ENCODE peak calls at places on chromosomes 13 and 19, in five cellular contexts. P, N, U, V and S are unnamed samples.

GRCh38 chr19:43507880-43508279 is 3.3 kb upstream of the PHLDB3 start:
- DNase-seq in U (no peak), V (no peak), P (no peak), N (no peak), S (no peak)

GRCh38 chr19:41407271-41407670 is 9.7 kb downstream of the BCKDHA start:
- DNase-seq in V (no peak), U (peak; percentile 78), N (no peak), P (no peak), S (no peak)

GRCh38 chr13:44573071-44573470 is 3.1 kb downstream of the TSC22D1 start:
- DNase-seq in P (no peak), U (no peak), V (no peak), N (no peak), S (no peak)

GRCh38 chr13:95115525-95115924 is 185.7 kb downstream of the ABCC4 start:
- DNase-seq in V (no peak), P (no peak), N (no peak), U (no peak), S (peak; percentile 84)

GRCh38 chr19:12784871-12785430 is 6.3 kb upstream of the JUNB start:
- DNase-seq in U (peak; percentile 49), V (peak; percentile 34), P (no peak), N (no peak), S (no peak)

GRCh38 chr19:18014197-18014596 is 6.2 kb downstream of the ARRDC2 start:
- DNase-seq in N (no peak), P (no peak), U (no peak), V (no peak), S (no peak)

GRCh38 chr19:8487137-8487851 is 15.1 kb downstream of the PRAM1 start:
- DNase-seq in U (peak; percentile 100), P (no peak), V (no peak), N (peak; percentile 83), S (no peak)

GRCh38 chr13:73268306-73268705 is 209.5 kb downstream of the KLF5 start:
- DNase-seq in V (peak; percentile 82), N (no peak), U (no peak), P (no peak), S (peak; percentile 94)

GRCh38 chr13:30339721-30340366 is 32.5 kb upstream of the KATNAL1 start:
- DNase-seq in P (no peak), V (no peak), U (no peak), N (no peak), S (no peak)

GRCh38 chr13:41812237-41812636 is 148.7 kb downstream of the VWA8 start:
- DNase-seq in V (no peak), P (no peak), N (no peak), U (no peak), S (no peak)

GRCh38 chr13:23695711-23696512 is 125.7 kb downstream of the TNFRSF19 start:
- DNase-seq in P (no peak), U (peak; percentile 61), V (no peak), N (peak; percentile 73), S (no peak)

GRCh38 chr13:95546919-95547318 is 5.6 kb upstream of the CLDN10 start:
- DNase-seq in U (no peak), N (no peak), P (no peak), V (no peak), S (no peak)

GRCh38 chr13:113393572-113394503 is 29.9 kb upstream of the GRTP1 start:
- DNase-seq in U (peak; percentile 78), P (no peak), N (peak; percentile 92), V (peak; percentile 62), S (peak; percentile 72)

GRCh38 chr19:39941615-39942507 is 7.4 kb upstream of the FCGBP start:
- DNase-seq in U (peak; percentile 84), P (no peak), N (no peak), V (peak; percentile 43), S (peak; percentile 11)

GRCh38 chr13:97540696-97541095 is 106.7 kb downstream of the RAP2A start:
- DNase-seq in V (peak; percentile 20), U (no peak), P (no peak), N (no peak), S (no peak)

GRCh38 chr19:48629599-48630288 is 7.4 kb downstream of the DBP start:
- DNase-seq in N (peak; percentile 75), U (no peak), P (no peak), V (no peak), S (no peak)

GRCh38 chr19:18543814-18544475 is 572 bp upstream of the FKBP8 start:
- DNase-seq in V (peak; percentile 77), N (peak; percentile 72), P (no peak), U (peak; percentile 95), S (peak; percentile 85)

GRCh38 chr13:114074671-114075315 is 57.6 kb downstream of the RASA3 start:
- DNase-seq in N (peak; percentile 47), U (no peak), P (no peak), V (no peak), S (no peak)

GRCh38 chr13:113969311-113969972 is 4.4 kb downstream of the C13orf46 start:
- DNase-seq in U (no peak), V (no peak), P (no peak), N (peak; percentile 57), S (no peak)

GRCh38 chr19:2242092-2242537 is 5.5 kb downstream of the SF3A2 start:
- DNase-seq in P (no peak), U (no peak), N (no peak), V (no peak), S (no peak)

GRCh38 chr19:18507727-18508440 is 14.0 kb downstream of the ELL start:
- DNase-seq in N (no peak), P (no peak), U (no peak), V (no peak), S (no peak)

GRCh38 chr13:41546372-41547252 is 89.3 kb downstream of the RGCC start:
- DNase-seq in N (no peak), P (no peak), U (no peak), V (peak; percentile 74), S (peak; percentile 46)

GRCh38 chr13:47038196-47038595 is 141.3 kb upstream of the HTR2A start:
- DNase-seq in P (no peak), V (peak; percentile 13), U (no peak), N (no peak), S (no peak)

GRCh38 chr19:35901055-35901644 is 810 bp upstream of the NFKBID start:
- DNase-seq in U (no peak), N (no peak), V (peak; percentile 46), P (peak; percentile 45), S (no peak)

GRCh38 chr13:93248627-93249047 is 22.0 kb downstream of the GPC6 start:
- DNase-seq in U (no peak), P (no peak), N (peak; percentile 81), V (no peak), S (peak; percentile 53)

DNA sequence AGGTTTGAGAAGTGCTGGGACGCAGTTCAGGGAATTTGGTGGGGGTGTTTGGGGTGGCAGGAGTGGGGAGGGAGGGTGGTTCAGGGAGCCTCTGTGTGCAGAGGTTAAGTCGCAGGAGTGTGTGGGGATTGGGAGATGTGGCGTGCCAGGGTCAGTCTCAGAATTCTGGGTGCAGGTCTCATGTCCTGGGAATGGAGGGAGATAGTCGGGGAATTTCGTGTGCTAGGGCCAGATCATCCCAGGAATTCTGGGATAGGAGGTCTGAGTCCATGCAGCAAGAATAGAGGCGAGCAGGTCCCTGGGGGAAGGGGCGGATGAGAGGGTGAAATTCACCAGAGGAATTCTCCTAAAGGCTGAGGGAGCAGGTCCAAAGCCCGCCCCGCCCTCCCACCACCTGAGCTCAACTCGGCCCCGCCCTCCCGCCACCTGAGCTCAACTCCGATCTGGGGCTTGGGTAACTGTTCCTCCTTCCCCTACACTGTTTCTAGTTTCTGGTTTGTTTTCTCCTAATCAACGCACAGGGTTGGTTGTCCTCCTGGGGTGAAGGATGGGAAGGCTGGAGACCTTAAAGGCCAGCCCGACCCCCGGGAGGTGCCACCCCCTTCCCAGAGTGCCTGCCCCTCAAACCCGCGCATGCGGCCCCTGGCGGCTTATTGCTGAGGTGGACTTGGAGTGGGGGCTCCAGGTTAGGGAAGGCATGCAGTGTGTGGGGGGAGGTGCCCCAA is 15.2 kb downstream of the KCNC3 start:
- DNase-seq in P (no peak), U (no peak), V (no peak), N (no peak), S (no peak)
- TF ChIP-seq CTCF in P (no peak), U (no peak), V (no peak), N (no peak), S (no peak)

DNA sequence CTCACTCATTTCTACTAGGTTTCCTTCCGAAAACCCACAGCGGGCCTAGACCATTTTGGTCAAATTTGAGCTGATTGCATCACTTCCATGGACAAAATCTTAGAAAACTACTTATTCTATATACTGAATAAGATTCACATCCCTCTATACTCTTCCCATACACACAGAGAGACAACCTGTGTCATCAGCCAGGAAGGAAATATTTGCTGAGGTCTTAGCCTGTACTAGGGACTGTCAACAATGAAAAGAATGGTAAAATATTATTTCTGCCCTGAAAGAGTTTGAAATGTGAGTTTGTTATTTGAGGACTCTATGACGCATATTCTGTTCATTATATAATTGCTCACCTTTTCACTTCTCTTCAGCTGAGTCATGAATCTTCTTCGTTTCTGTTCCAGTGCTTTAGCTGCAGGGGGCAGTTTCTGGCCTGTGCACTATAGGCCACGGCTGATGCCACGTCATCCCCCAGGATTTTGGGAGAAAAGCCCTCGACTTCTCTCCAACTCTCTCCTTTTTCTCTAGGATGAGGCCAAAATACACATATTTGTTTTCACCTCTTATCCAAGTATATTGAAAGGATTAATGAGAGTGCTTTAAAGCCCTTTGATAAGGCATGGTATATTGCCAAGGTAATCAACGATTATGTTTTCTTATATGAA is 47.7 kb downstream of the GSX1 start:
- DNase-seq in N (no peak), V (no peak), U (no peak), P (no peak), S (peak; percentile 63)
- TF ChIP-seq CTCF in N (no peak), V (no peak), U (no peak), P (no peak), S (no peak)

DNA sequence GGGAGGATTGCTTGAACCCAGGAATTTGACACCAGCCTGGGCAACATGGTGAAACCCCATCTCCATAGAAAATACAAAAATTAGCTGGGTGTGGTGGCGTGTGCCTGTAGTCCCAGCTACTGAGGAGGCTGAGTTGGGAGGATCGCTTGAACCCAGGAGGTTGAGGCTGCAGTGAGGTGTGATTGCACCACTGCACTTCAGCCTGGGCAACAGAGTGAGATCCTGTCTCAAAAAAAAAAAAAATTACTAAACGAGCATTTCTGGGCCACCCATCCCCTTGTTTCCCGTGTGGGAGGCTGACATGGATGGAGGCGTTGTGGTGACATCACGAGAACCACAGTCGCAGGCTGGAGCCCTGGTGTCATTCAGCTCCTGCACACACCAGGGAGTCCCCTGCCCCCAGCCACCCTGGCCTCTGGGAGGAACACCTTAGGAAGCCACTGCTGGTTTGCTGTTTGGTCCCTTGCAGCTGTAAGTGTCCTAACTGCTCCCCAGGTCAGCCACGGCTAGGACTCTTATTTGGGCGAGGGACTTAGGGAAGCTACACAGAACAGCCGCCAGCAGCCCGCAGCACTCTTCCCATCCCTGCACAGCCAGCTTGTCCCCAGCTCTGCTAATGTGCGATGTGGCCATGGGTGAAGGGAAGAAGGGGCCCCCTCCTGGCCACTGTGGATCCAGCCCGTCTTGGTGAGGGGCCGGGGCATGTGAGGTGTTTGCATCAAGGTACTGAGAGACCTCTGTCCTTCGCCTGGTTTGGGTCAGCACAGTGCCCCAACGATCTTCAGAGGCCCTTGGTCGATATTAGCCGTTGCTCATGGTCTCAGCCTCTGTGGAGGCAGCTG is 12.7 kb downstream of the NKPD1 start:
- DNase-seq in P (no peak), V (no peak), N (no peak), U (no peak), S (no peak)
- TF ChIP-seq CTCF in P (no peak), V (no peak), N (no peak), U (no peak), S (no peak)

DNA sequence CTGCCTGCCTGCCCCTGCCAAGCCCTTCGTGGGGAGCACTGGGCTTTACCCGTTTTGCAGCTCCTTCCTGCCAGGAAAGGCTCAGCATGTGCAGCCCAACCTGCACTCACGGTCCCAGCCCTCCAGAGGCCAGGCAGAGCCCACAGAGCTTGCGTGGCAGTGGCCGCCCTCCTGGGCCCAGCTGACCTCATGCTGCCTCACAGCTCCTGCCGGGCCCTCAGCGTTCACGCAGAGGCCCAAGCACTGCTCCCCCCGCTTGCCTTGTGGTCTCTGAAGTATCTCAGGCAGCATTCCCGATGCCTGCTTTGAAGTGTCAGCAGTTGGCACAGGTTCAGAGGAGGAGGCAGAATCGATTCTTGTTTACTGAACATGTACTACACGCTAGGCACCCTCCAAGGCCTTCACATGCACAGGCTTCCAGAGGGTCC is 32.5 kb downstream of the CAPN12 start:
- DNase-seq in P (peak; percentile 67), V (peak; percentile 96), N (no peak), U (no peak), S (no peak)
- TF ChIP-seq CTCF in P (peak; percentile 37), V (peak; percentile 22), N (no peak), U (no peak), S (no peak)